ENCODE peak calls at places on chromosomes 16 and 17, in four cellular contexts. One of them, this sample, is unnamed.

GRCh38 chr17:64447526-64447925 is 1.4 kb upstream of the MILR1 start:
- DNase-seq in H9: no peak
- DNase-seq in mesenchymal stem cell: no peak
- DNase-seq in IMR-90: no peak
- DNase-seq in this sample: no peak

GRCh38 chr17:46010597-46011186 is 11.6 kb downstream of the STH start:
- DNase-seq in H9: peak; percentile 68
- DNase-seq in mesenchymal stem cell: no peak
- DNase-seq in IMR-90: no peak
- DNase-seq in this sample: no peak

GRCh38 chr17:39753514-39754160 is 15.9 kb downstream of the GRB7 start:
- DNase-seq in H9: peak; percentile 57
- DNase-seq in mesenchymal stem cell: no peak
- DNase-seq in IMR-90: no peak
- DNase-seq in this sample: no peak

GRCh38 chr17:37726248-37726647 is 18.6 kb downstream of the HNF1B start:
- DNase-seq in H9: no peak
- DNase-seq in mesenchymal stem cell: no peak
- DNase-seq in IMR-90: peak; percentile 18
- DNase-seq in this sample: no peak

GRCh38 chr16:84178146-84178765 is 8.6 kb downstream of the TAF1C start:
- DNase-seq in H9: no peak
- DNase-seq in mesenchymal stem cell: no peak
- DNase-seq in IMR-90: no peak
- DNase-seq in this sample: no peak

GRCh38 chr16:75965504-75966374 is 239.4 kb upstream of the CPHXL start:
- DNase-seq in H9: no peak
- DNase-seq in mesenchymal stem cell: peak; percentile 1
- DNase-seq in IMR-90: no peak
- DNase-seq in this sample: no peak

GRCh38 chr16:31876955-31877828 is 3.6 kb downstream of the ZNF267 start:
- DNase-seq in H9: no peak
- DNase-seq in mesenchymal stem cell: peak; percentile 95
- DNase-seq in IMR-90: peak; percentile 96
- DNase-seq in this sample: no peak

GRCh38 chr17:40490289-40490853 is 11.1 kb downstream of the TNS4 start:
- DNase-seq in H9: peak; percentile 86
- DNase-seq in mesenchymal stem cell: peak; percentile 83
- DNase-seq in IMR-90: peak; percentile 81
- DNase-seq in this sample: no peak

GRCh38 chr16:87496101-87496801 is 3.4 kb upstream of the ZCCHC14 start:
- DNase-seq in H9: no peak
- DNase-seq in mesenchymal stem cell: no peak
- DNase-seq in IMR-90: no peak
- DNase-seq in this sample: no peak

GRCh38 chr17:50039058-50039457 is 16.9 kb upstream of the ITGA3 start:
- DNase-seq in H9: no peak
- DNase-seq in mesenchymal stem cell: no peak
- DNase-seq in IMR-90: no peak
- DNase-seq in this sample: no peak

GRCh38 chr16:72246423-72246822 is 74.5 kb upstream of the PMFBP1 start:
- DNase-seq in H9: no peak
- DNase-seq in mesenchymal stem cell: no peak
- DNase-seq in IMR-90: no peak
- DNase-seq in this sample: no peak

GRCh38 chr16:75267631-75268264 is 16.3 kb upstream of the BCAR1 start:
- DNase-seq in H9: no peak
- DNase-seq in mesenchymal stem cell: peak; percentile 76
- DNase-seq in IMR-90: peak; percentile 53
- DNase-seq in this sample: no peak

GRCh38 chr17:79235808-79236207 is 161.2 kb downstream of the ENGASE start:
- DNase-seq in H9: no peak
- DNase-seq in mesenchymal stem cell: no peak
- DNase-seq in IMR-90: no peak
- DNase-seq in this sample: no peak

GRCh38 chr16:49986351-49987124 is 38.5 kb upstream of the CNEP1R1 start:
- DNase-seq in H9: peak; percentile 39
- DNase-seq in mesenchymal stem cell: no peak
- DNase-seq in IMR-90: peak; percentile 27
- DNase-seq in this sample: no peak

GRCh38 chr17:74449773-74450172 is 16.7 kb upstream of the CD300A start:
- DNase-seq in H9: no peak
- DNase-seq in mesenchymal stem cell: no peak
- DNase-seq in IMR-90: no peak
- DNase-seq in this sample: no peak

GRCh38 chr17:30309591-30309990 is 17.8 kb upstream of the BLMH start:
- DNase-seq in H9: no peak
- DNase-seq in mesenchymal stem cell: no peak
- DNase-seq in IMR-90: no peak
- DNase-seq in this sample: no peak

GRCh38 chr17:36773039-36773438 is 164.2 kb upstream of the LHX1 start:
- DNase-seq in H9: no peak
- DNase-seq in mesenchymal stem cell: no peak
- DNase-seq in IMR-90: no peak
- DNase-seq in this sample: no peak

GRCh38 chr17:28827672-28828071 is 14.9 kb downstream of the FAM222B start:
- DNase-seq in H9: no peak
- DNase-seq in mesenchymal stem cell: no peak
- DNase-seq in IMR-90: no peak
- DNase-seq in this sample: no peak

GRCh38 chr17:82022310-82022980 is at the start of gene CENPX:
- DNase-seq in H9: no peak
- DNase-seq in mesenchymal stem cell: no peak
- DNase-seq in IMR-90: no peak
- DNase-seq in this sample: peak; percentile 43
- H2BK5ac ChIP-seq in H9: no peak within 1 kb of the TSS
- H2BK5ac ChIP-seq in mesenchymal stem cell: no peak within 1 kb of the TSS
- H2BK5ac ChIP-seq in IMR-90: no peak within 1 kb of the TSS
- H2BK5ac ChIP-seq in this sample: peak within 1 kb of the TSS; percentile 90

DNA sequence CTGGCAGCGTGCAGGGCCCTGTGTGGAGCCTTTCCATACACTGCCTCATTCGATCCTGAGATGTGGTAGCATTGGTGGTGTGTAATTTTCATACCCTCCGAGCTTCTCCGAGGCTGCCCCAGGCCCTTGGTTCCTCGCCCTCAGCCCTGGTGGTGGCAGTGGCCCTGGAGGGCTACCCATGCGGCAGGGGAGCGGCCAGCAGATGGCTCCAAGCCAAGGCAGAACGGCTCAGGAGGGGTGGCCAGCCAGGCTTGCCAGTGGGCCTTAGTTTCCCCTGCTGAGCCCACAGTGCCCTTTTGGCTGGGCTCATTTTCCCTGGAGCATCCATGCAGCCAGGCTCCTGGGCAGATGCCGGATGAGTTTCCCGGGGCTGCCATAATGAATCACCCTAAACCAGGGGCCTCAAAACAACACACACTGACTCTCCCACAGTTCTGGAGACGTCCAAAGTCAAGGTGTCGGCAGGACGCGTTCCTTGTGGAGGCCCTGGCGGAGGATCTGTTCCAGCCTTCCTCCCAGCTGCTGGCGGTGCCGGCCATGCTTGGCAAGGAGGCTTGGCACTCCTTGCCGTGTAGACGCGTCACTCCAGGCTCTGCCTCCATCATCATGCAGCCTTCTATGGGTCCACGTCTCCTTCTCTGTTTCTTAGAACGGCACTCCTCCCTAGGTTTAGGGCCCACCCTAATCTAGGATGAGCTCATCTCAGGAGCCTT is 158.8 kb upstream of the GSE1 start:
- DNase-seq in H9: no peak
- DNase-seq in mesenchymal stem cell: no peak
- DNase-seq in IMR-90: no peak
- DNase-seq in this sample: no peak
- H2BK5ac ChIP-seq in H9: no peak overlapping the region
- H2BK5ac ChIP-seq in mesenchymal stem cell: no peak overlapping the region
- H2BK5ac ChIP-seq in IMR-90: no peak overlapping the region
- H2BK5ac ChIP-seq in this sample: peak overlapping the region; percentile 71

GRCh38 chr16:57184890-57185445 is 871 bp downstream of the PSME3IP1 start:
- DNase-seq in H9: no peak
- DNase-seq in mesenchymal stem cell: no peak
- DNase-seq in IMR-90: no peak
- DNase-seq in this sample: no peak
- H2BK5ac ChIP-seq in H9: no peak overlapping the region
- H2BK5ac ChIP-seq in mesenchymal stem cell: no peak overlapping the region
- H2BK5ac ChIP-seq in IMR-90: peak overlapping the region; percentile 74
- H2BK5ac ChIP-seq in this sample: peak overlapping the region; percentile 97

GRCh38 chr17:17612085-17613022 is 20.8 kb upstream of the PEMT start:
- DNase-seq in H9: no peak
- DNase-seq in mesenchymal stem cell: no peak
- DNase-seq in IMR-90: no peak
- DNase-seq in this sample: no peak
- H2BK5ac ChIP-seq in H9: no peak overlapping the region
- H2BK5ac ChIP-seq in mesenchymal stem cell: no peak overlapping the region
- H2BK5ac ChIP-seq in IMR-90: no peak overlapping the region
- H2BK5ac ChIP-seq in this sample: no peak overlapping the region

DNA sequence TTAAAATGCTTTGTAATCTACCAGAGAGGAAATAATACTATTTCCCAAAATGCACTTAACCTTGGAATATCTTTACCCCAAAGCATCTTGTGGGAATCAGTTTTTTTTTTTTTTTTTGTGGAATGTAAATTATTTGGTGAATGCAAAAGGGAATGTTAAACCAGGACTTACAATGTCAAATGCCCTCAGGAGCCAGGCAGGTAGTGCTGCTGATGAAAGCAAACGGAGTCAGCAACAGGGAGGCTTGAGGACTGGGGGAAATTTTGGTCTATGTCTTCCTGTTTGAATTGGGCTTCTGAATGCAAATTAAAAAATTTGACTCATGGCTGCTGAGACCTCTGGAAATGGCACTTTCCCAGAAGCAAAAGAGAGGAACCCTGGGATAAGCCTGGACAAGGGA is 96.5 kb upstream of the NLRP1 start:
- DNase-seq in H9: peak; percentile 52
- DNase-seq in mesenchymal stem cell: no peak
- DNase-seq in IMR-90: no peak
- DNase-seq in this sample: no peak
- H2BK5ac ChIP-seq in H9: no peak overlapping the region
- H2BK5ac ChIP-seq in mesenchymal stem cell: no peak overlapping the region
- H2BK5ac ChIP-seq in IMR-90: no peak overlapping the region
- H2BK5ac ChIP-seq in this sample: no peak overlapping the region

GRCh38 chr17:56672195-56672594 is 78.7 kb downstream of the NOG start:
- DNase-seq in H9: no peak
- DNase-seq in mesenchymal stem cell: no peak
- DNase-seq in IMR-90: no peak
- DNase-seq in this sample: no peak
- H2BK5ac ChIP-seq in H9: no peak overlapping the region
- H2BK5ac ChIP-seq in mesenchymal stem cell: no peak overlapping the region
- H2BK5ac ChIP-seq in IMR-90: no peak overlapping the region
- H2BK5ac ChIP-seq in this sample: no peak overlapping the region

DNA sequence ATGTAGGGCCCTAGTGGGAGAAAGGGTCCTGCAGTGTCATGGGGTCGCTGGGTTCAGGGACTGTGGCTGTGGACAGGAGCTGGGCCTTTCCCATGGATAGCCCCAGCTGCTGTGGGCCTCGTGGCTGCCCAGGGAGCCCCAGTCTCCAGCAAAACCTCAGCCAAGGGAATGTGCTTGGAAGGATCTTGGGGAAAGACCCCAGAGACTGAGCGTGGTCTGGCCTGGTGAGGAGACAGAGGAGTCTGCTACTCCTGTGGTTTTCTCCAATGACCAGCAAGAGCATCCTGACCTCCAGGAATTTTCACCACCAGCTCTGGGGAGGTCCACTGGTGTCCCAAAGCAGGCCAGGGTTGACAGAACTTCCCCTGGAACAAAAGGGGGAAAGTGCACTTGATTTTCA is 42.3 kb downstream of the RNF112 start:
- DNase-seq in H9: no peak
- DNase-seq in mesenchymal stem cell: no peak
- DNase-seq in IMR-90: no peak
- DNase-seq in this sample: no peak
- H2BK5ac ChIP-seq in H9: no peak overlapping the region
- H2BK5ac ChIP-seq in mesenchymal stem cell: no peak overlapping the region
- H2BK5ac ChIP-seq in IMR-90: no peak overlapping the region
- H2BK5ac ChIP-seq in this sample: no peak overlapping the region